ENCODE peak calls at places on chromosomes 1 and 21, in seven cellular contexts. S is hepatocyte; J is BJ; K is effector memory CD4-positive, alpha-beta T cell; A is astrocyte; Q is esophagus muscularis mucosa; W is stomach. C is an unnamed sample. For H3K36me3 and H3K27me3, the result is how much of the 10 kb centered on the place peaks cover.

GRCh38 chr1:62045579-62045978 is 149.1 kb upstream of the L1TD1 start:
- DNase-seq in K (no peak), A (peak), J (no peak), W (no peak), S (no peak), Q (no peak), C (no peak)

GRCh38 chr1:82399093-82399492 is 598.4 kb downstream of the ADGRL2 start:
- DNase-seq in J (no peak), S (no peak), K (no peak), W (no peak), A (peak), Q (no peak), C (no peak)

GRCh38 chr1:205530116-205530515 is 25.6 kb downstream of the CDK18 start:
- DNase-seq in Q (no peak), J (no peak), A (no peak), W (no peak), S (no peak), K (no peak), C (no peak)

GRCh38 chr1:75791022-75791421 is 5.0 kb downstream of the RABGGTB start:
- DNase-seq in S (no peak), A (peak), Q (no peak), W (no peak), J (no peak), K (no peak), C (no peak)

GRCh38 chr1:163866539-163866938 is 544.8 kb downstream of the NUF2 start:
- DNase-seq in K (no peak), J (peak), A (no peak), W (no peak), S (no peak), Q (no peak), C (no peak)

GRCh38 chr1:113859478-113860175 is 11.9 kb downstream of the PTPN22 start:
- DNase-seq in Q (no peak), K (no peak), W (no peak), A (no peak), J (no peak), S (no peak), C (no peak)

GRCh38 chr21:25811186-25811585 is 76.4 kb downstream of the GABPA start:
- DNase-seq in W (no peak), Q (no peak), K (no peak), S (no peak), J (no peak), A (no peak), C (no peak)

GRCh38 chr1:237105826-237106225 is 63.8 kb downstream of the RYR2 start:
- DNase-seq in Q (no peak), W (no peak), S (no peak), K (no peak), J (no peak), A (no peak), C (no peak)

GRCh38 chr1:240099329-240099728 is 7.6 kb downstream of the FMN2 start:
- DNase-seq in J (no peak), K (no peak), Q (no peak), A (no peak), W (no peak), S (no peak), C (no peak)

GRCh38 chr1:181483561-181484291 is 409 bp downstream of the CACNA1E start:
- DNase-seq in A (no peak), S (no peak), W (no peak), Q (no peak), K (no peak), J (no peak), C (peak)

GRCh38 chr1:225508538-225509375 is 80.9 kb upstream of the LBR start:
- DNase-seq in Q (no peak), J (peak), K (no peak), W (peak), A (peak), S (peak), C (peak)

GRCh38 chr1:167447521-167448136 is 70.7 kb downstream of the CD247 start:
- DNase-seq in S (peak), K (peak), Q (no peak), W (peak), A (no peak), J (no peak), C (no peak)

GRCh38 chr1:212110617-212111016 is 75.1 kb downstream of the DTL start:
- DNase-seq in A (peak), S (peak), J (no peak), W (peak), K (no peak), Q (no peak), C (no peak)

GRCh38 chr21:38645282-38645681 is 147.0 kb upstream of the ERG start:
- DNase-seq in S (no peak), J (peak), A (peak), Q (peak), W (no peak), K (no peak), C (no peak)

GRCh38 chr1:178632619-178633018 is 92.4 kb upstream of the RALGPS2 start:
- DNase-seq in W (no peak), Q (no peak), K (no peak), S (no peak), A (peak), J (no peak), C (no peak)

GRCh38 chr1:220281159-220281574 is 8.9 kb upstream of the RAB3GAP2 start:
- DNase-seq in Q (no peak), W (no peak), A (peak), S (peak), J (no peak), K (no peak), C (peak)

GRCh38 chr1:112896783-112897182 is 59.2 kb downstream of the SLC16A1 start:
- DNase-seq in Q (no peak), J (no peak), W (no peak), S (no peak), K (no peak), A (no peak), C (no peak)

GRCh38 chr1:3069491-3070303 is 694 bp downstream of the PRDM16 start:
- DNase-seq in K (no peak), J (no peak), A (peak), S (peak), W (no peak), Q (no peak), C (peak)

GRCh38 chr1:61082336-61083013 is at the start of gene NFIA:
- DNase-seq in W (peak), S (peak), A (no peak), K (peak), J (no peak), Q (no peak), C (peak)

GRCh38 chr1:152035406-152036315 is 1.1 kb downstream of the S100A11 start:
- DNase-seq in W (no peak), Q (no peak), A (no peak), S (peak), J (no peak), K (no peak), C (peak)

GRCh38 chr1:152034654-152035405 is 2.0 kb downstream of the S100A11 start:
- DNase-seq in W (peak), S (peak), J (no peak), Q (no peak), K (peak), A (peak), C (peak)

GRCh38 chr1:152034324-152034653 is 2.5 kb downstream of the S100A11 start:
- DNase-seq in S (no peak), W (no peak), A (no peak), K (no peak), Q (no peak), J (no peak), C (no peak)

GRCh38 chr1:152037920-152038658 is 1.3 kb upstream of the S100A11 start:
- DNase-seq in A (no peak), W (no peak), Q (no peak), S (no peak), J (no peak), K (no peak), C (no peak)

DNA sequence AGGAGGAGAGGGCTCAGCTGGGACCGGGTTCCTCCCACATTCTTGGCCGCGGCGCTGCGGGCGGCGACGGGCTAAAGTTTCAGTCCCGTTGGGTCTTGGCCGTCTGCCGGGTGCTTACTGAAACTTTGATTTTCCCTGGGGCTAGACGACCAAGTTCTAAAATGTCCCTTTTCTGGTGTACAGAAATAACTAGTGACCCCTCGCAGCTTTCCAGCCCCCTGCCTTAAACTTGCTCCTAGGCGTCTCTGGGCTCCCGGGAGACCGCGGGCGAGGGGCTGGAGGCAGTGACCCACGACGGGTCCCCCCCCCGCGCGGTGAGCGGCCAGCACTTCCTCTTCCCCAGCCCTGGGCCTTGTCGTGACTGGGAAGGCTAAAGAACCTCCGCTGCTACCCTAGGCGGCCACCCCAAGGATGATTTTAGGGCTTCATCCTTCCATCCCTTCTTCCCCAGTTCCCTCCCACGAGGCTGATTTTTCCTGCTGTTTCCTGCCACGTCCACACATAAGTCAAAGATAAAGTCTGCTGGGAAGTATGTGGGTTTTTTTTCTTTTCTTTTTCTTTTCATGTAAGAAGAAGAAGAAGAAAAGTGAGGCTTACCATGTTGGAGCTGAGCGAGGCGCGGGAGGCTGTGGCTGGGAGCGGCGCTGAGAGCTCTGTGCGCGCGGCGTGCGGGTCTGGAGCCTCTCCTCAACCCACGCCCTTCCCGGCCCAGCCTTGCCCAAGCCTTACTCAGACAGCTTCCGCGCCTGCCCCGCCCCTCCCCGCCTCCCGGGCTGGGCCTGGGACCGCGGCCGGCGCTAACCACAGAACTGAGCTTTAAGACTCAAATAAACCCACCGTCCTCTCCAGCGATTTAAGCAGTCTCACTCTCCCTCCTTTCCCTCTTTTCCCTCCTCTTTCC is at the start of gene S100A11:
- DNase-seq in K (peak), W (peak), Q (peak), J (no peak), A (peak), S (peak), C (peak)
- H3K4me3 ChIP-seq in K (peak), W (peak), Q (peak), J (peak), A (peak), S (peak), C (peak)

GRCh38 chr1:71364236-71364635 is 283.4 kb upstream of the ZRANB2 start:
- DNase-seq in A (peak), S (no peak), Q (no peak), K (no peak), W (no peak), J (no peak), C (no peak)

DNA sequence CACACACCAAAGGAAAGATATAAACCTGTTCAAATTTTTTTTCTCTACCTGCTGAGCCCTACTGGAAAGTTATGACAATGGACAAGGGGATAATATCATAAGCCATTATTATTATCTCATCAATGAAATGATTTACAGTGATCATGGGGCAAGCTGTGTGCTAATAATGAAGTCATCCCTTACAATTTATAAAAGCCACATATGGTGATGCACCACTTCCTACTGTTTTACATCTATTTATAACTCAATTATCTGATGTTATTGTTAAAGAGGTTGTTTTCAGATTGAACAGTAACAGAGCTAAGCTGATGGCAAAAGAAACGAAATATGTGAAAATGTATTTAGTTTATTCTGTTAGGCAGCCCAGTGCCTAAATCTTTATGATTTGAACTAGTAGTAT is 284.6 kb upstream of the ZRANB2 start:
- DNase-seq in Q (no peak), K (no peak), A (peak), J (no peak), S (no peak), W (no peak), C (no peak)
- H3K36me3 ChIP-seq in Q (under half), K (under half), A (under half), J (under half), S (under half), W (under half), C (under half)

GRCh38 chr1:30782361-30783243 is 25.0 kb upstream of the LAPTM5 start:
- DNase-seq in Q (no peak), W (peak), J (no peak), A (no peak), K (peak), S (peak), C (peak)
- H3K27me3 ChIP-seq in Q (under half), W (under half), J (under half), A (under half), K (under half), S (under half), C (under half)

GRCh38 chr1:78079580-78079979 is 33.8 kb downstream of the GIPC2 start:
- DNase-seq in A (peak), J (no peak), W (no peak), S (no peak), K (no peak), Q (no peak), C (no peak)

GRCh38 chr1:78081980-78082860 is 36.5 kb downstream of the GIPC2 start:
- DNase-seq in K (no peak), J (no peak), Q (no peak), W (no peak), S (peak), A (peak), C (no peak)

GRCh38 chr1:78075621-78076020 is 29.9 kb downstream of the GIPC2 start:
- DNase-seq in Q (no peak), J (no peak), S (no peak), K (no peak), A (no peak), W (no peak), C (no peak)

GRCh38 chr1:78078358-78078757 is 32.6 kb downstream of the GIPC2 start:
- DNase-seq in W (no peak), Q (no peak), A (no peak), K (no peak), J (no peak), S (no peak), C (no peak)

DNA sequence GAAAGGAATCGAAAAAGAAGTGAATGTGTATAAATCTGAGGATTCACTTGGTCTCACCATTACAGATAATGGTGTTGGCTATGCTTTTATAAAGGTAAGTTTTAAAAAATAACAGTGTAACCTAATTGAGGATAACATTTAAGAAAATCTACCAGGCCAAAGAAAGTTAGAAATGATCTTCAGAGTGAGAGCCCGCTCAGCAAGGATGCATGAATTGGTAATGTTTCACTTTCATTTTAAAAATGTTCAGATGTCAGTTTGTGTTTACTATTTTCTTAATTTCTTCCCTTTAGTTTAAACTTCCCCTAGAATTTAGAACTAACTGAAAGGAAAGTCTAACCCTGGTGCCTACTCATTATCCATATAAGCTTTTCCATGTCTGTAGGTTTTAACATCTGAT is 35.0 kb downstream of the GIPC2 start:
- DNase-seq in Q (no peak), K (no peak), S (no peak), J (no peak), A (no peak), W (no peak), C (no peak)
- H3K4me3 ChIP-seq in Q (no peak), K (no peak), S (no peak), J (no peak), A (no peak), W (no peak), C (no peak)